ENCODE peak calls at places on chromosomes 11 and 22, in five cellular contexts. B is A549, S is H1, T is K562, O is GM12878. J is an unnamed sample.
A peak's percentile ranks its signal among the peaks of the same experiment; 100 is the strongest.

GRCh38 chr22:32413715-32414114 is 1.7 kb upstream of the RTCB start:
- DNase-seq in B (peak; percentile 18), S (no peak), T (peak; percentile 25), O (no peak), J (peak; percentile 24)

GRCh38 chr11:101446238-101446637 is 137.6 kb downstream of the TRPC6 start:
- DNase-seq in B (no peak), S (no peak), T (no peak), O (no peak), J (no peak)

GRCh38 chr11:128468106-128468505 is 119.3 kb downstream of the ETS1 start:
- DNase-seq in B (no peak), S (no peak), T (no peak), O (no peak), J (no peak)

GRCh38 chr22:37210041-37210803 is 2.1 kb downstream of the SSTR3 start:
- DNase-seq in B (no peak), S (no peak), T (no peak), O (no peak), J (no peak)

GRCh38 chr11:15170170-15170569 is 55.4 kb downstream of the INSC start:
- DNase-seq in B (no peak), S (no peak), T (no peak), O (no peak), J (peak; percentile 16)

GRCh38 chr11:83020942-83021779 is 50.5 kb downstream of the RAB30 start:
- DNase-seq in B (no peak), S (no peak), T (no peak), O (no peak), J (no peak)

GRCh38 chr11:86492370-86493030 is 117.8 kb downstream of the CCDC81 start:
- DNase-seq in B (no peak), S (no peak), T (no peak), O (no peak), J (no peak)

GRCh38 chr11:93622043-93622442 is 39.4 kb upstream of the CEP295 start:
- DNase-seq in B (peak; percentile 6), S (no peak), T (peak; percentile 20), O (no peak), J (peak; percentile 11)

GRCh38 chr22:43319661-43320486 is 23.3 kb downstream of the SCUBE1 start:
- DNase-seq in B (no peak), S (no peak), T (no peak), O (no peak), J (no peak)

GRCh38 chr22:49457946-49458707 is 369.5 kb downstream of the BRD1 start:
- DNase-seq in B (no peak), S (no peak), T (no peak), O (no peak), J (no peak)

GRCh38 chr11:74070713-74071506 is 62.0 kb upstream of the UCP3 start:
- DNase-seq in B (peak; percentile 76), S (no peak), T (peak; percentile 79), O (no peak), J (no peak)

GRCh38 chr22:21652547-21653545 is 10.7 kb downstream of the SDF2L1 start:
- DNase-seq in B (no peak), S (peak; percentile 67), T (peak; percentile 70), O (no peak), J (no peak)

GRCh38 chr11:61148016-61148640 is 13.1 kb downstream of the VPS37C start:
- DNase-seq in B (no peak), S (no peak), T (no peak), O (no peak), J (no peak)

GRCh38 chr11:130434521-130435223 is 6.3 kb upstream of the ADAMTS8 start:
- DNase-seq in B (peak; percentile 78), S (peak; percentile 77), T (peak; percentile 80), O (peak; percentile 44), J (peak; percentile 63)

GRCh38 chr11:122910775-122911174 is 28.2 kb downstream of the JHY start:
- DNase-seq in B (peak; percentile 29), S (no peak), T (peak; percentile 6), O (no peak), J (peak; percentile 5)

GRCh38 chr11:1853376-1854131 is 670 bp downstream of the LSP1 start:
- DNase-seq in B (no peak), S (no peak), T (no peak), O (no peak), J (no peak)

GRCh38 chr11:65067446-65067845 is 9.1 kb upstream of the NAALADL1 start:
- DNase-seq in B (no peak), S (no peak), T (no peak), O (no peak), J (no peak)

GRCh38 chr22:48968201-48968959 is 859.3 kb downstream of the BRD1 start:
- DNase-seq in B (peak; percentile 11), S (peak; percentile 66), T (no peak), O (no peak), J (peak; percentile 23)

GRCh38 chr11:1943977-1944376 is 3.2 kb upstream of the MRPL23 start:
- DNase-seq in B (no peak), S (peak; percentile 42), T (no peak), O (no peak), J (no peak)

GRCh38 chr22:20437253-20438065 is at the start of gene SCARF2:
- DNase-seq in B (no peak), S (peak; percentile 62), T (no peak), O (no peak), J (no peak)

GRCh38 chr11:2750601-2751522 is 51.1 kb upstream of the KCNQ1OT1 start:
- DNase-seq in B (no peak), S (no peak), T (peak; percentile 50), O (no peak), J (no peak)

DNA sequence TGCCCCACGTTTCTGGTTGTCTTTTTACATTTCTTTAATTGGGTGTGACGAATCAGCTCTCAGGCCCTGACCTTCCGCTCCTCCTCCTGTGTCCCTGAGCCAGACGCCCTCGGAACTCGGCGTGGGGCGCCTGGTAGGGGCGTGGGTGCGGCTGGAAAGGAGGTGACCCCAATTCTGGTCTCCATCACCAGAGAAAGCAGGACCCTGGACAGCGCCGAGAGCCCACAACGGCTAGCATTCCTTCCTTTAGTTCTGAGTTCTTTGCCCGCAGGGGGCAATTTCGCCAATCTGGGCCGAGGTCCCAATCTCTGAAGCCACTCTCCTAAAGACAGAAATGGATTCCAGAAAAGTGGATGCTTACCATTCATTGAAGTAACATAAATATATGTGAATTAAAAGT is 11.7 kb upstream of the RBMXL2 start:
- DNase-seq in B (no peak), S (peak; percentile 83), T (peak; percentile 6), O (no peak), J (no peak)
- TF ChIP-seq HDAC2 in B (no peak), S (no peak), T (no peak), O (no peak), J (no peak)

GRCh38 chr11:90701040-90701439 is 478.2 kb upstream of the CHORDC1 start:
- DNase-seq in B (no peak), S (no peak), T (no peak), O (no peak), J (no peak)

GRCh38 chr11:90705661-90706060 is 482.8 kb upstream of the CHORDC1 start:
- DNase-seq in B (no peak), S (no peak), T (no peak), O (no peak), J (no peak)

DNA sequence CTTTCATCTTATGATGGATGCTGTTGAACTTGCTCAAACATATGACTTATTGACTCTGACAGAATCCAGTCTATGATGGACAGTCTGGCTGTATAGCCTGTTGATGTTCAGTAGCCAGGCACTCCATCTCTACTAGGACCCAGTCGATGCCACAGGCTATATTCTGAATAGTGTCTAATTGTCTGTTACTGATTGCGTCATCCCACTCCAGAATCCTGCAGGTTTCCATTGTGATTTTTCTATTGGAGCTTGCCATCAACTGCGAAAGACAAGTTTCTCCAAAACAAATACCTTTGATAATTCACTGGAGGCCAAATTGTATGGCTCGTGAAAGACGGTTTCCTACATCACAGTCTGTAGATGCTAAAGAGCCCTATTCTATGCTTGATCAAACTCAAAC is 481.7 kb upstream of the CHORDC1 start:
- DNase-seq in B (no peak), S (no peak), T (no peak), O (no peak), J (no peak)
- TF ChIP-seq HDAC2 in B (no peak), S (no peak), T (no peak), O (no peak), J (no peak)

DNA sequence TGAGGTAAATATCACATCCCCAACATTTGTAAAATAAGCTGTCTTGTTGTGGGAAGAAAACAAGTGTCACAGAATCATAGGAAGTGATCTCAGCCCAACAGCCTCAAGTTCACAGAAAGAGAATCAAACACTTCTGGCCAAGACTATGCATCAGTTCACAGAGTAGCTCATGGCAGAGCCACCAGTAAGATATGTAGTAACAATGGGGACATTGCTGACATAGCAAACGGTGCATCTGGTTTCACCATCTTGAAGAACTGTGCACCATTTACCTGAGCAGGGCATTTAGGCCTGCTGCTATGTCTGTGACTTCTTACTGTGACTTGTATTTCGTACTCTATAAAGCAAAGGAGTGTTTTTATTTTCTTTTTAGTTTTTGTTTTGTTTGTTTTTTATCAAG is 585.3 kb upstream of the FAT3 start:
- DNase-seq in B (no peak), S (no peak), T (no peak), O (no peak), J (no peak)
- TF ChIP-seq HDAC2 in B (no peak), S (no peak), T (no peak), O (no peak), J (no peak)

GRCh38 chr11:112221263-112221835 is 4.9 kb upstream of the PTS start:
- DNase-seq in B (no peak), S (no peak), T (no peak), O (no peak), J (no peak)

GRCh38 chr11:112223125-112223524 is 3.1 kb upstream of the PTS start:
- DNase-seq in B (no peak), S (no peak), T (no peak), O (no peak), J (no peak)

GRCh38 chr11:112222303-112222702 is 3.9 kb upstream of the PTS start:
- DNase-seq in B (no peak), S (no peak), T (no peak), O (no peak), J (no peak)

GRCh38 chr11:112216591-112217105 is 9.6 kb upstream of the PTS start:
- DNase-seq in B (no peak), S (no peak), T (no peak), O (no peak), J (no peak)

GRCh38 chr11:112219476-112220232 is 6.6 kb upstream of the PTS start:
- DNase-seq in B (peak; percentile 72), S (no peak), T (peak; percentile 84), O (peak; percentile 56), J (peak; percentile 72)
- TF ChIP-seq HDAC2 in B (no peak), S (no peak), T (no peak), O (no peak), J (no peak)

DNA sequence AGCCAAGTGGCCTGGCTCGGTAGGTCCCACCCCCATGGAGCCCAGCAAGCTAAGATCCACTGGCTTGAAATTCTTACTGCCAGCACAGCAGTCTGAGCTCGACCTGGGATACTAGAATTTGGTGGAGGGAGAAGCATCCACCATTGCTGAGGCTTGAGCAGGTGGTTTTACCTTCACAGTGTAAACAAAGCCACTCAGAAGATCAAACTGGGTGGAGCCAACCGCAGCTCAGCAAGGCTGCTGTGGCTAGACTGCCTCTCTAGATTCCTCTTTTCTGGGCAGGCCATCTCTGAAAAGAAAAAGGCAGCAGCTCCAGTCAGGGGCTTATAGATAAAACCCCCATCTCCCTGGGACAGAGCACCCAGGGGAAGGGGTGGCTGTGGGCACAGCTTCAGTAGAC is 22.3 kb upstream of the OR5B21 start:
- DNase-seq in B (no peak), S (no peak), T (no peak), O (no peak), J (no peak)
- TF ChIP-seq HDAC2 in B (no peak), S (no peak), T (no peak), O (no peak), J (no peak)

GRCh38 chr22:30821381-30821780 is 126.7 kb downstream of the OSBP2 start:
- DNase-seq in B (no peak), S (no peak), T (no peak), O (no peak), J (no peak)
- TF ChIP-seq HDAC2 in B (no peak), S (no peak), T (no peak), O (no peak), J (no peak)